ENCODE peak calls at places on chromosomes 4 and X, in nine cellular contexts. N, H, C, T, J, R, D, E and K are unnamed samples.

GRCh38 chr4:4402966-4403365 is 16.1 kb downstream of the NSG1 start:
- DNase-seq in N (no peak), H (no peak), C (no peak), T (no peak), J (no peak), R (no peak), D (no peak), E (no peak), K (no peak)

GRCh38 chr4:111630705-111631104 is 514.5 kb upstream of the FAM241A start:
- DNase-seq in N (no peak), H (no peak), C (no peak), T (peak), J (peak), R (no peak), D (no peak), E (no peak), K (no peak)

GRCh38 chrX:13085533-13085932 is 41.1 kb upstream of the FAM9C start:
- DNase-seq in N (peak), H (no peak), C (no peak), T (no peak), J (no peak), R (no peak), D (peak), E (no peak), K (no peak)

GRCh38 chr4:169957785-169958184 is 68.4 kb downstream of the MFAP3L start:
- DNase-seq in N (no peak), H (no peak), C (no peak), T (no peak), J (no peak), R (peak), D (no peak), E (no peak), K (no peak)

GRCh38 chr4:54099287-54099958 is 540 bp upstream of the GSX2 start:
- DNase-seq in N (no peak), H (no peak), C (no peak), T (no peak), J (no peak), R (no peak), D (no peak), E (no peak), K (no peak)

GRCh38 chrX:5730561-5730960 is 498.1 kb downstream of the NLGN4X start:
- DNase-seq in N (no peak), H (no peak), C (no peak), T (no peak), J (no peak), R (no peak), D (no peak), E (no peak), K (no peak)

GRCh38 chr4:29756966-29757365 is 963.2 kb upstream of the PCDH7 start:
- DNase-seq in N (no peak), H (no peak), C (no peak), T (no peak), J (no peak), R (no peak), D (no peak), E (no peak), K (peak)

GRCh38 chr4:80221161-80221560 is 23.9 kb downstream of the PRDM8 start:
- DNase-seq in N (no peak), H (no peak), C (no peak), T (peak), J (peak), R (no peak), D (no peak), E (no peak), K (no peak)

GRCh38 chrX:149504226-149504914 is 736 bp downstream of the IDS start:
- DNase-seq in N (peak), H (no peak), C (no peak), T (peak), J (no peak), R (peak), D (peak), E (peak), K (no peak)

GRCh38 chr4:82509029-82509428 is 52.8 kb downstream of the TMEM150C start:
- DNase-seq in N (no peak), H (no peak), C (no peak), T (no peak), J (peak), R (peak), D (no peak), E (no peak), K (no peak)